ENCODE peak calls at places on chromosome 12, in five cellular contexts. T is transverse colon, K is HepG2, F is adrenal gland, B is right lobe of liver. X is an unnamed sample.

GRCh38 chr12:132282031-132282949 is 47.1 kb downstream of the GALNT9 start:
- DNase-seq in T (no peak), K (peak; percentile 35), F (no peak), B (no peak), X (no peak)

GRCh38 chr12:58901664-58902063 is 18.6 kb downstream of the LRIG3 start:
- DNase-seq in T (no peak), K (no peak), F (no peak), B (no peak), X (no peak)

GRCh38 chr12:41051909-41052308 is 136.2 kb upstream of the PDZRN4 start:
- DNase-seq in T (no peak), K (no peak), F (no peak), B (no peak), X (no peak)

GRCh38 chr12:116187158-116187511 is 90.4 kb downstream of the MED13L start:
- DNase-seq in T (no peak), K (no peak), F (no peak), B (no peak), X (no peak)

GRCh38 chr12:57090456-57090855 is 1.5 kb downstream of the NAB2 start:
- DNase-seq in T (no peak), K (no peak), F (no peak), B (no peak), X (no peak)

GRCh38 chr12:116592116-116592637 is 33.0 kb downstream of the MAP1LC3B2 start:
- DNase-seq in T (peak; percentile 36), K (no peak), F (no peak), B (peak; percentile 57), X (peak; percentile 83)

GRCh38 chr12:111446044-111446581 is 40.4 kb downstream of the SH2B3 start:
- DNase-seq in T (peak; percentile 71), K (no peak), F (peak; percentile 52), B (no peak), X (peak; percentile 57)

GRCh38 chr12:116492703-116493324 is 66.4 kb upstream of the MAP1LC3B2 start:
- DNase-seq in T (no peak), K (no peak), F (peak; percentile 23), B (no peak), X (no peak)

GRCh38 chr12:117363953-117364486 is 2.6 kb upstream of the NOS1 start:
- DNase-seq in T (no peak), K (no peak), F (no peak), B (no peak), X (no peak)

GRCh38 chr12:62396750-62397149 is 69.9 kb upstream of the MON2 start:
- DNase-seq in T (no peak), K (no peak), F (no peak), B (no peak), X (no peak)

GRCh38 chr12:42893196-42893595 is 303.6 kb upstream of the PRICKLE1 start:
- DNase-seq in T (no peak), K (no peak), F (no peak), B (no peak), X (no peak)

GRCh38 chr12:116135209-116135930 is 142.1 kb downstream of the MED13L start:
- DNase-seq in T (no peak), K (peak; percentile 28), F (peak; percentile 79), B (no peak), X (no peak)

DNA sequence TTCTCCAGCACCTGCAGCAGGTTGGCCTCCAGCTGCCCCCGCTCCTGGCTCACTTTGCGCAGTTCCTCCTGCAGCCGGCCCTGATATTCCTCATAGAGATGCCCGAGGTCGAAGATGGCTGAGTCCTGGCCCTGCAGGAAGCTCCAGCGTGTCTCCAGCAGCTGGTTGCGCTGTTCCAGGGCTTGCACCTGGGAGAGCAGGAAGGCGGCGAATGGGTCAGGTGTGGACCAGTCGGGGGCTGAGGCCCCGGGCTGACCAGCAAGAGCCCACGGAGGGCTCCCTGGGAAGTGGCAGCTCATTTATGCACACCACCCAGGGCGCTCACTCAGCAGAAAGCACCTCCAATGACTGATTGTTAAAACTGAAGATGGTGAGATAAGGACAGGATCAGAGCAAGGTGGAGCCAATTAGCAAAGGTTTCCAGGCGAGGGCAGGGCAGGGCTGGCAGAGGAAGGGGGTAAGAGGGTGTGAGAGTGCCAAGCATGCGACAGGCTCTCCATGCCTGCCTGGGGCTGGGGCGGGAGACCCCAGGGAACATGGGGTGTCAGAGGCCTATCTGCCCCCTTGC is 6.3 kb downstream of the KRT80 start:
- DNase-seq in T (no peak), K (no peak), F (no peak), B (no peak), X (no peak)
- TF ChIP-seq POLR2A in T (no peak), K (no peak), F (no peak), B (no peak), X (no peak)

DNA sequence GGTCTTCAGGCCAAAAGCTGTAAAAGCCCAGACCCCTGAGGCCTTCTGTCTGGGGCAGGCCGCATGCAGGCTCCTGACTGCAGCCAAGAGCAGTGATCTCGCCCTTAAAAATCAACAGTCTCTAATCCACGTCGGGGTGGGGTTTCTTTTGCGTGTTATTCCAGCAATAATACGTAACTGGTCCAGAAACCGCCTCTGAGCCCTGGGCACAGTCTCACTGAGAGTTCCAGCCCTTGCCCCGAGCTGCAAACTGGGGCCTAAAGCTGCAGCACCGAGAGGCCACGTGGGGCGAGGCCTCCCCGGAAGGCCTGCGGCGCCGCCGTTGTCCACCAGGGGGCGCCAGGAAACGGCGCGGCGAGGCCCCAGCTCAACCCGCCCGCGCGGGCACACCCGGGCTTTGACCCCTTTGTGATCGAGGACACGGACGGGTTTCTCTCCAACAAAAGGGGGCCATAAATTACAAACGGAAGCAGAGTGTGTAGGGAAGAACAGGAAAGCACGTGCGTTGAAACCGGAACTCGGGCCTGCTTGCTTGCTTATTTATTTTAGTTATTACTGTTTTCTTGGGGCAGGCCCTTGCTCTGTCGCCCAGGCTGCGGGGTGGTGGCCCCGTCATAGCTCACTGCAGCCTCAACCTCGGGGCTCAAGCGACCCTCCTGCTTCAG is 87.2 kb downstream of the NINJ2 start:
- DNase-seq in T (peak; percentile 84), K (peak; percentile 79), F (peak; percentile 78), B (peak; percentile 89), X (peak; percentile 67)
- TF ChIP-seq POLR2A in T (no peak), K (no peak), F (no peak), B (peak; percentile 17), X (no peak)

DNA sequence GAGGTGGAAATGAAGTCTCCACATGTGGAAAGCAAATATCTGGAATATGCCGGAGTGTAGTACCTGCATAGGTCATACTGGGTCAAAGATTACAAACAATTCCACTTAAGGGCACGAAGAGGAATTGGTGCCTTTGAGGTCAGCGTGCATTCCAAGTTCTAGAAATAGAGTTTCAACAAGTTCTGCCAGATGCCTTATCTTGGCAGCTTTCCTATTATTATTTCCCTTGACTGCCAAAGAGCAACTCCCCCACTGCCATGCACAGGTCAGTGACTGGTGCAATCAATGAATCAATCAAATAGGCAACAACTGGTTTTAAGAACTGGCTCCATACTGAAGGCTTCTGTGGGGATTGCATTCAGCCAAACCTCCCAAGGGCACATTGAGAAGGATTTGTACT is 115.4 kb upstream of the PCED1B start:
- DNase-seq in T (no peak), K (no peak), F (peak; percentile 42), B (no peak), X (peak; percentile 4)
- TF ChIP-seq POLR2A in T (no peak), K (no peak), F (no peak), B (no peak), X (no peak)

GRCh38 chr12:2409656-2410265 is 357.0 kb downstream of the CACNA1C start:
- DNase-seq in T (no peak), K (no peak), F (no peak), B (no peak), X (no peak)

GRCh38 chr12:2412305-2412643 is 359.5 kb downstream of the CACNA1C start:
- DNase-seq in T (no peak), K (no peak), F (no peak), B (no peak), X (no peak)

GRCh38 chr12:2411011-2411410 is 358.2 kb downstream of the CACNA1C start:
- DNase-seq in T (no peak), K (no peak), F (no peak), B (no peak), X (no peak)

GRCh38 chr12:2410490-2410889 is 357.7 kb downstream of the CACNA1C start:
- DNase-seq in T (no peak), K (no peak), F (no peak), B (no peak), X (no peak)

GRCh38 chr12:2411586-2412304 is 359.0 kb downstream of the CACNA1C start:
- DNase-seq in T (no peak), K (no peak), F (no peak), B (no peak), X (no peak)
- TF ChIP-seq POLR2A in T (no peak), K (no peak), F (no peak), B (no peak), X (no peak)

GRCh38 chr12:55974308-55974724 is 438 bp downstream of the RAB5B start:
- DNase-seq in T (peak; percentile 66), K (peak; percentile 31), F (peak; percentile 65), B (no peak), X (peak; percentile 63)

GRCh38 chr12:55970775-55971174 is 3.1 kb upstream of the RAB5B start:
- DNase-seq in T (no peak), K (no peak), F (no peak), B (no peak), X (no peak)

GRCh38 chr12:55972045-55972843 is 1.6 kb upstream of the RAB5B start:
- DNase-seq in T (no peak), K (peak; percentile 60), F (peak; percentile 42), B (no peak), X (peak; percentile 19)

GRCh38 chr12:55973598-55974307 is at the start of gene RAB5B:
- DNase-seq in T (peak; percentile 99), K (peak; percentile 100), F (peak; percentile 100), B (peak; percentile 99), X (peak; percentile 100)

GRCh38 chr12:55972906-55973597 is 826 bp upstream of the RAB5B start:
- DNase-seq in T (peak; percentile 18), K (no peak), F (no peak), B (no peak), X (no peak)
- TF ChIP-seq POLR2A in T (peak; percentile 68), K (peak; percentile 37), F (peak; percentile 86), B (peak; percentile 74), X (peak; percentile 67)

DNA sequence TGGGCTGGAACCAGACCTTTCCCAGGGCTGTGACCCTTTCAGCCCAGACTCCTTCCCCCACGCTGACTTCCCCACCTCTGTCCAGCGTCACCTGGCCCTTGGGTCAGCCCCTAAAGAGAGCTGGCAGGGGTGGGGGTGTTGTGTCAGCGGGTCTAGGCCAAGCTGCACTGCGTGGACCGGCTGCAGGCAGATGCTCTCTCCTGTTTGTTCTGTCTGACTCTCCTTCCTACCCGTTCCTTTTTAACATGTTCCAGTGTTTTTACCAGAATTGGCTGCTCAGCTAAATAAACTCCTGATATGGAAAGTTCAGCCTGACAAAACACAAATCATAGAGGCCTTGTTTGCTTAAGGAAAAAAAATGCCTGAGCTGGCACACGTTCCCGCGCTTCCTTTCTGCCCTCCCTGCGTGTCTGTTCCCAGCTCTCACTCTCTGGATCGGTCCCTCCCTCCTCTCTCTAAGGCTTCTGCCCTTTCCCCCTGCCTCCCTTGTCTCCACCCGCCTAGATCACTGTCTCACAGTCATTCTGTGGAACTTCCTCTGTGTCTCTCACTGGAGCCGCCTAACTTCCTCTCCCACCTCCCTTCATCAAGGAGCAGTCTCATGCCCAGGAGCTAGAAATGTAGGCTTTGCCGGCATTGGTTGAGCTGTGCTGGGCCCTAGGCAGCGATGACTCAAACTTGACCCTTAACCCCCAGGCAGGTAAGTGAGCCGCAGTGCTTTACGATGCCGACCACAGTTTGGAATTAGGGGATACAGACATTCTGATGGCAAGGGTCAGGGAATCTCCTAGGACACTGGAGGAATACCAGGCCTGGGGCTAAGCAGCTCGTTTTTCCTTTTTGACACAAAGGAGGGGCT is 15.5 kb upstream of the MLXIP start:
- DNase-seq in T (peak; percentile 71), K (peak; percentile 71), F (peak; percentile 69), B (peak; percentile 90), X (peak; percentile 77)
- TF ChIP-seq POLR2A in T (peak; percentile 21), K (peak; percentile 40), F (no peak), B (peak; percentile 57), X (no peak)